ENCODE peak calls at places on chromosomes 5 and 9, in five cellular contexts. K, T, N, O and S are unnamed samples.

GRCh38 chr5:74017786-74018211 is 391.8 kb downstream of the ARHGEF28 start:
- DNase-seq in K (peak), T (no peak), N (no peak), O (peak), S (no peak)

GRCh38 chr5:124655943-124656459 is 90.4 kb downstream of the ZNF608 start:
- DNase-seq in K (peak), T (no peak), N (no peak), O (peak), S (no peak)

GRCh38 chr5:68279960-68280359 is 64.4 kb downstream of the PIK3R1 start:
- DNase-seq in K (no peak), T (no peak), N (no peak), O (no peak), S (no peak)

GRCh38 chr5:149827501-149827990 is 97.4 kb downstream of the PPARGC1B start:
- DNase-seq in K (no peak), T (no peak), N (no peak), O (no peak), S (no peak)

GRCh38 chr5:20486826-20487225 is 498.8 kb upstream of the CDH18 start:
- DNase-seq in K (no peak), T (no peak), N (no peak), O (no peak), S (no peak)

GRCh38 chr9:131594906-131595675 is 49.8 kb downstream of the PRRT1B start:
- DNase-seq in K (no peak), T (no peak), N (no peak), O (no peak), S (no peak)

GRCh38 chr5:15627109-15627508 is 127.1 kb downstream of the FBXL7 start:
- DNase-seq in K (no peak), T (no peak), N (no peak), O (no peak), S (no peak)

GRCh38 chr5:79956173-79956670 is 34.8 kb downstream of the MTX3 start:
- DNase-seq in K (peak), T (no peak), N (no peak), O (peak), S (no peak)

GRCh38 chr5:1542755-1543154 is 19.0 kb upstream of the LPCAT1 start:
- DNase-seq in K (peak), T (no peak), N (peak), O (peak), S (peak)

GRCh38 chr5:108924457-108924961 is 176.8 kb downstream of the FER start:
- DNase-seq in K (no peak), T (no peak), N (no peak), O (no peak), S (no peak)

GRCh38 chr9:123282343-123283047 is 14.1 kb upstream of the STRBP start:
- DNase-seq in K (peak), T (no peak), N (peak), O (no peak), S (no peak)

GRCh38 chr9:127360829-127361228 is 36.1 kb upstream of the SLC2A8 start:
- DNase-seq in K (peak), T (no peak), N (no peak), O (peak), S (no peak)

GRCh38 chr5:126508962-126509279 is 85.7 kb downstream of the GRAMD2B start:
- DNase-seq in K (peak), T (no peak), N (peak), O (peak), S (no peak)

GRCh38 chr9:127340721-127341120 is 56.2 kb upstream of the SLC2A8 start:
- DNase-seq in K (peak), T (no peak), N (no peak), O (no peak), S (no peak)

GRCh38 chr9:112921549-112921948 is 30.9 kb upstream of the SLC46A2 start:
- DNase-seq in K (peak), T (no peak), N (no peak), O (peak), S (no peak)

GRCh38 chr5:13480834-13481233 is 463.7 kb downstream of the DNAH5 start:
- DNase-seq in K (no peak), T (no peak), N (no peak), O (no peak), S (no peak)

GRCh38 chr5:142412581-142412980 is 87.8 kb upstream of the SPRY4 start:
- DNase-seq in K (no peak), T (no peak), N (no peak), O (no peak), S (no peak)

GRCh38 chr5:1113332-1113690 is 1.4 kb upstream of the SLC12A7 start:
- DNase-seq in K (no peak), T (no peak), N (no peak), O (no peak), S (no peak)

GRCh38 chr5:50751064-50751657 is 84.7 kb downstream of the PARP8 start:
- DNase-seq in K (peak), T (no peak), N (no peak), O (peak), S (no peak)

GRCh38 chr9:93451762-93452709 is 551 bp downstream of the FAM120A start:
- DNase-seq in K (peak), T (no peak), N (peak), O (no peak), S (peak)

GRCh38 chr5:43227655-43228054 is 35.6 kb downstream of the NIM1K start:
- DNase-seq in K (peak), T (no peak), N (no peak), O (peak), S (no peak)

GRCh38 chr5:109959652-109960051 is 269.9 kb downstream of the MAN2A1 start:
- DNase-seq in K (no peak), T (no peak), N (no peak), O (no peak), S (no peak)

GRCh38 chr5:82160948-82161347 is 117.2 kb downstream of the RPS23 start:
- DNase-seq in K (no peak), T (no peak), N (no peak), O (no peak), S (no peak)

GRCh38 chr5:28403846-28404245 is 1365.5 kb upstream of the CDH9 start:
- DNase-seq in K (peak), T (no peak), N (no peak), O (peak), S (no peak)

GRCh38 chr9:15047028-15047551 is 136.9 kb upstream of the FREM1 start:
- DNase-seq in K (no peak), T (no peak), N (no peak), O (no peak), S (no peak)

GRCh38 chr9:105954517-105954916 is 260.2 kb downstream of the TMEM38B start:
- DNase-seq in K (no peak), T (no peak), N (no peak), O (no peak), S (no peak)

GRCh38 chr5:56025303-56025885 is 30.6 kb upstream of the IL6ST start:
- DNase-seq in K (no peak), T (no peak), N (no peak), O (no peak), S (no peak)

GRCh38 chr9:98886691-98887229 is 56.9 kb upstream of the COL15A1 start:
- DNase-seq in K (peak), T (no peak), N (no peak), O (no peak), S (no peak)

DNA sequence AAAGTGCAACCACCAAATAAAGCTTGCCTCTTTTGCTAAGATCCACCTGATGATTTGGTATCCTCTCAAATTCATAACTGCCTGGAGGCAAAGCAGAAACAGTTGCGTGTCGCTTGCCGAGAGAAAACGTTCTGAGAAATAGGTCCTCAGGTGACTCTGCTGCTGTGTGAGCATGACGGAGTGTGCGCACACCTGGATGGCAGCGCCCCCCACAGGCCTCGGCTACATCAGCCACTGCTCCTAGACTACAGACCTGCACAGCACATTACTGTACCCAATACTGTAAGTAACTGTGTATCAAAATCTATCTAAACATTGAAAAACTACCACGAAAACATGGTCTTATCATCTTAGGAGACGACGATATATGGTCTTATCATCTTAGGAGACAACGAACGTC is 87.4 kb downstream of the CAMSAP1 start:
- DNase-seq in K (no peak), T (peak), N (no peak), O (no peak), S (peak)
- TF ChIP-seq CTCF in K (no peak), T (no peak), N (no peak), O (no peak), S (no peak)

GRCh38 chr9:3177362-3177761 is 333.5 kb upstream of the PUM3 start:
- DNase-seq in K (no peak), T (no peak), N (no peak), O (no peak), S (no peak)

GRCh38 chr9:3177921-3178320 is 334.0 kb upstream of the PUM3 start:
- DNase-seq in K (no peak), T (no peak), N (no peak), O (no peak), S (no peak)

GRCh38 chr9:3179716-3180115 is 335.8 kb upstream of the PUM3 start:
- DNase-seq in K (peak), T (no peak), N (no peak), O (no peak), S (no peak)

GRCh38 chr9:3180696-3181048 is 336.8 kb upstream of the PUM3 start:
- DNase-seq in K (no peak), T (no peak), N (no peak), O (no peak), S (no peak)

GRCh38 chr9:3181049-3181953 is 337.4 kb upstream of the PUM3 start:
- DNase-seq in K (peak), T (no peak), N (no peak), O (peak), S (no peak)
- TF ChIP-seq CTCF in K (peak), T (no peak), N (no peak), O (peak), S (no peak)

GRCh38 chr9:20269620-20270019 is 352.7 kb downstream of the MLLT3 start:
- DNase-seq in K (no peak), T (no peak), N (no peak), O (no peak), S (no peak)

GRCh38 chr9:20270176-20270575 is 352.1 kb downstream of the MLLT3 start:
- DNase-seq in K (no peak), T (no peak), N (no peak), O (no peak), S (no peak)

GRCh38 chr9:20276762-20277161 is 345.5 kb downstream of the MLLT3 start:
- DNase-seq in K (no peak), T (no peak), N (no peak), O (no peak), S (no peak)

GRCh38 chr9:20271107-20271506 is 351.2 kb downstream of the MLLT3 start:
- DNase-seq in K (no peak), T (no peak), N (no peak), O (no peak), S (no peak)

GRCh38 chr9:20271723-20272122 is 350.6 kb downstream of the MLLT3 start:
- DNase-seq in K (no peak), T (no peak), N (no peak), O (no peak), S (no peak)
- TF ChIP-seq CTCF in K (no peak), T (no peak), N (no peak), O (no peak), S (no peak)

GRCh38 chr9:37036237-37037136 is 2.4 kb upstream of the PAX5 start:
- DNase-seq in K (peak), T (no peak), N (no peak), O (no peak), S (no peak)
- TF ChIP-seq CTCF in K (no peak), T (no peak), N (no peak), O (no peak), S (no peak)

GRCh38 chr5:165185726-165186125 is 1680.3 kb downstream of the MAT2B start:
- DNase-seq in K (no peak), T (no peak), N (no peak), O (no peak), S (no peak)

GRCh38 chr5:165184183-165184582 is 1678.8 kb downstream of the MAT2B start:
- DNase-seq in K (no peak), T (no peak), N (no peak), O (no peak), S (no peak)

GRCh38 chr5:165188555-165189260 is 1683.3 kb downstream of the MAT2B start:
- DNase-seq in K (no peak), T (no peak), N (no peak), O (no peak), S (no peak)

DNA sequence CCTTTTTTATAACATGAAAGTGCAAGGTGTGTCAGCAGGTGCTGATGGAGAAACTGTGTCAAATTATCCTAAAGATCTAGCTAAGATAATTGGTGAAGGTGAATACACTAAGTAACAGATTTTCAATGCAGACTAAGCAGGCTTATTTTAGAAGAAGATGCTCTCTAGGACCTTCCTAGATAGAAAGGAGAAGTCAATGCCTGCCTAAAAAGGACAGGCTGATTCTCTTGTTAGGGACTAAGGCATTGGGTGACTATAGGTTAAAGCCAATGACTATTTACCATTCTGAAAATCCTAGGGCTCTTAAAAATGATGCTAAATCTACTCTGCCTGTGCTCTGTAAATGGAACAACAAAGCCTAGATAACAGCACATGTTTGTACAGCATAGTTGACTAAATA is 1682.4 kb downstream of the MAT2B start:
- DNase-seq in K (no peak), T (no peak), N (no peak), O (no peak), S (no peak)
- TF ChIP-seq CTCF in K (no peak), T (no peak), N (no peak), O (no peak), S (no peak)

GRCh38 chr9:30036558-30036957 is 2347.9 kb upstream of the ACO1 start:
- DNase-seq in K (no peak), T (no peak), N (no peak), O (no peak), S (no peak)

DNA sequence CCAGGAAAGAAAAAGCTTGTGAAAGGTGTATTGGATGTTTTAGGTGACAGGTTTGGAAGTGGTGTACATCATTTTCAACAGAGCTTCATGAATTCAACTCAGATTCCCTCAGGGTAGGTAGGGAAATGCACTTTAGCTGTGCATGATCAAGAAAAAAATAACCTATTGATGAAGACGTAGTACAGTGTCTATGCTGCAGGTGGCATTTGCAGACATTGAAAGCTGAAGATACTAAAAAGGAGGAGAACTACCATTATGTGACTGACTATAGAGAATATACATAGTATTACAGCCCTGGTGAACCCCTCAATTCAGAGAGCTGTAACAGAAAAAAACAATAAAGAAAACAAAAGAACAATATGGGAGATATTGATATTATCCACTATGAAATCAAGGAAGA is 2344.7 kb upstream of the ACO1 start:
- DNase-seq in K (no peak), T (no peak), N (no peak), O (no peak), S (no peak)
- TF ChIP-seq CTCF in K (no peak), T (no peak), N (no peak), O (no peak), S (no peak)

GRCh38 chr9:19922476-19923118 is 133.8 kb upstream of the SLC24A2 start:
- DNase-seq in K (peak), T (no peak), N (no peak), O (peak), S (no peak)
- TF ChIP-seq CTCF in K (peak), T (no peak), N (no peak), O (peak), S (no peak)

DNA sequence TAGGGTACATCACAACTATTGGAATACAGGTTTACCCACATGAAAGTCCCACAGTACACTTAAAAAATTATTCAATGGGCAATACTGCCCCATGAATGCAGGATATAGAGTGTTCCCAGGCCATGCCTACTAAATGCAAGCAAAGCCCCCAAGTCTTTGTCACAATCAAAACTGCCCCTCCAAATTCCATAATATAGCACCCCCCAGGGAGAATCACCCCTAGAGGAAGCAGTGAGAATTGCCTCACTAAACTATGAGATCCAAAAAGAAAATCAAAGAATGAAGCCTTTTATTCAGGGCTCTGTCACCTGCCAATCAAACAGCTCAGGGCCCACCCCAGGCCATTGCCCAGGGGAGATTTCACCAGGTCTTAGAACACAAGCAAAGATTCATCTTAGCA is 90.8 kb downstream of the ATPSCKMT start:
- DNase-seq in K (no peak), T (no peak), N (no peak), O (no peak), S (no peak)
- TF ChIP-seq CTCF in K (no peak), T (no peak), N (no peak), O (no peak), S (no peak)

DNA sequence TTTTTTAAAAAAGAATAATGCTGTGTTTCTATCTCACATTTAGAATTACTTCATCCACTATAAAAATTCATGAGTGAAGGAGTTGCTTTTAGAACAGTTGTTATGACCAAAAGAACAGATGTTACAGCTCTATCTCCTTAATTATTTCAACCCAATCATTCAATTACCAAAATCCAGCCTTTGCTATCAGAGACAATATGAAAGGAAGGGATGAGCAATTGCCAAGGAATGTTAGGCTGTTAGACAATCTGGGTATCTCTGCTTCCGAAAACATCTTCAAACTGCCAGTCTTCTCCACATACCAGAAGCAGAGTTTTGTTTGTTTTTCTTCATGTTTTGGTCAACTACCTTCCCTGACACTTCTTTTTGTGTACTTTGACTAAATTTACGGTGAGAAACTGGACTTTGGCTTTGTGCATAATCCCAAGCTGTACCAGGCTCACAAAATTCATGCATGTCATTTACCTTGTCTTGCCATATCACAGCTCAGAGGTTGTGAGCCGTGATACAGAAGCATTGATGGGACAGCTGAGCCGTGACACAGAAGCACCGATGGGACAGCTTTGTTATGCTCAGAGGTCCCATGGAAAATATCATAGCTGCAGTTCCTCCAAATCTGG is 405.5 kb downstream of the KIF4B start:
- DNase-seq in K (no peak), T (no peak), N (no peak), O (no peak), S (no peak)
- TF ChIP-seq CTCF in K (no peak), T (no peak), N (no peak), O (no peak), S (no peak)

DNA sequence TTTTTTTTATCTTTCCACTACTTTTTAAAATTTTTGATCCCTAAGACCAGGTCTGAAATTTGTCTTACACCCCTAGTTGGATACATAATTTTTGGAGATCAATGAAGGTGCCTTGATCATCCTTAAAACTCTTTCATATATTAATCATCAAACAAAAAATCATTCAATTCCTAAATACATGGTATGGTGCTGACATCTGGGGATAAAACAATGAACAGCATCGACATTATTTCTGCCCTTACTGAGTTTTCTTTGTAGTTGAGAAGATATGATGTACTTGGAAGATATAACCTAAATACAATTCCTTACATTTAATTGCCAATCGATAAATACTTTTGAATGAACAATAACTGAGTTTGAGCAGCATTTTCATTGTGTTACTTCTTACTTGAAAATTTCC is 18.3 kb downstream of the SPINK9 start:
- DNase-seq in K (no peak), T (no peak), N (no peak), O (no peak), S (no peak)
- TF ChIP-seq CTCF in K (no peak), T (no peak), N (no peak), O (no peak), S (no peak)